ENCODE peak calls at places on chromosomes 7 and 10, in six cellular contexts. D, H, N, J, Y and Q are unnamed samples.

GRCh38 chr7:70347463-70347855 is 749.2 kb downstream of the AUTS2 start:
- DNase-seq in D (no peak), H (no peak), N (no peak), J (no peak), Y (no peak), Q (no peak)

GRCh38 chr7:98423043-98423442 is 22.2 kb upstream of the BAIAP2L1 start:
- DNase-seq in D (no peak), H (peak; percentile 35), N (no peak), J (peak; percentile 41), Y (peak; percentile 41), Q (no peak)

GRCh38 chr7:73817121-73817520 is 13.7 kb upstream of the CLDN4 start:
- DNase-seq in D (no peak), H (no peak), N (no peak), J (no peak), Y (no peak), Q (no peak)

GRCh38 chr10:109741712-109742111 is 181.6 kb downstream of the XPNPEP1 start:
- DNase-seq in D (no peak), H (no peak), N (no peak), J (no peak), Y (no peak), Q (no peak)

GRCh38 chr10:133257489-133258065 is 19.1 kb downstream of the ADAM8 start:
- DNase-seq in D (peak; percentile 70), H (peak; percentile 78), N (no peak), J (peak; percentile 29), Y (peak; percentile 60), Q (no peak)

GRCh38 chr10:66322261-66322660 is 603.6 kb upstream of the LRRTM3 start:
- DNase-seq in D (peak; percentile 35), H (peak; percentile 6), N (no peak), J (no peak), Y (no peak), Q (no peak)

GRCh38 chr10:117148284-117148683 is 10.2 kb upstream of the VAX1 start:
- DNase-seq in D (no peak), H (no peak), N (no peak), J (no peak), Y (no peak), Q (no peak)

GRCh38 chr7:116782177-116782711 is 80.1 kb upstream of the CAPZA2 start:
- DNase-seq in D (peak; percentile 80), H (no peak), N (no peak), J (peak; percentile 87), Y (no peak), Q (peak; percentile 90)

GRCh38 chr7:40682696-40683095 is 547.9 kb downstream of the SUGCT start:
- DNase-seq in D (no peak), H (no peak), N (no peak), J (no peak), Y (no peak), Q (no peak)

GRCh38 chr7:118580743-118581382 is 356.4 kb downstream of the ANKRD7 start:
- DNase-seq in D (no peak), H (no peak), N (no peak), J (no peak), Y (no peak), Q (no peak)

GRCh38 chr10:53166325-53166724 is 393.7 kb upstream of the MBL2 start:
- DNase-seq in D (no peak), H (no peak), N (peak; percentile 46), J (no peak), Y (no peak), Q (no peak)

GRCh38 chr10:112739219-112739969 is 210.7 kb upstream of the TCF7L2 start:
- DNase-seq in D (no peak), H (peak; percentile 52), N (no peak), J (no peak), Y (no peak), Q (no peak)

GRCh38 chr10:99232357-99232999 is 3.2 kb downstream of the HPSE2 start:
- DNase-seq in D (peak; percentile 77), H (peak; percentile 36), N (no peak), J (peak; percentile 21), Y (no peak), Q (no peak)
- TF ChIP-seq EZH2 in D (peak; percentile 75), H (peak; percentile 75), N (no peak), J (no peak), Y (no peak), Q (no peak)

GRCh38 chr10:37563715-37564108 is 293.7 kb downstream of the ZNF248 start:
- DNase-seq in D (no peak), H (no peak), N (no peak), J (no peak), Y (no peak), Q (no peak)

GRCh38 chr10:37572206-37572605 is 285.2 kb downstream of the ZNF248 start:
- DNase-seq in D (no peak), H (no peak), N (no peak), J (no peak), Y (no peak), Q (no peak)

GRCh38 chr10:37563107-37563714 is 294.2 kb downstream of the ZNF248 start:
- DNase-seq in D (no peak), H (no peak), N (no peak), J (no peak), Y (no peak), Q (no peak)

GRCh38 chr10:37566336-37566735 is 291.1 kb downstream of the ZNF248 start:
- DNase-seq in D (no peak), H (no peak), N (no peak), J (no peak), Y (no peak), Q (no peak)
- H3K9me3 ChIP-seq in D (no peaks in the 10 kb centered on the region), H (no peaks in the 10 kb centered on the region), N (no peaks in the 10 kb centered on the region), J (no peaks in the 10 kb centered on the region), Y (no peaks in the 10 kb centered on the region), Q (no peaks in the 10 kb centered on the region)

GRCh38 chr10:126337241-126337640 is 51.0 kb downstream of the ADAM12 start:
- DNase-seq in D (no peak), H (no peak), N (no peak), J (no peak), Y (no peak), Q (no peak)
- H3K36me3 ChIP-seq in D (no peaks in the 10 kb centered on the region), H (no peaks in the 10 kb centered on the region), N (no peaks in the 10 kb centered on the region), J (no peaks in the 10 kb centered on the region), Y (no peaks in the 10 kb centered on the region), Q (no peaks in the 10 kb centered on the region)

GRCh38 chr10:69567920-69568319 is 5.3 kb downstream of the NEUROG3 start:
- DNase-seq in D (peak; percentile 92), H (peak; percentile 86), N (peak; percentile 7), J (peak; percentile 74), Y (peak; percentile 22), Q (peak; percentile 14)
- TF ChIP-seq EZH2 in D (peak; percentile 63), H (no peak), N (no peak), J (no peak), Y (no peak), Q (no peak)

GRCh38 chr7:83633516-83633915 is 15.4 kb downstream of the SEMA3E start:
- DNase-seq in D (no peak), H (no peak), N (no peak), J (no peak), Y (no peak), Q (no peak)
- H3K9me3 ChIP-seq in D (no peaks in the 10 kb centered on the region), H (no peaks in the 10 kb centered on the region), N (no peaks in the 10 kb centered on the region), J (no peaks in the 10 kb centered on the region), Y (no peaks in the 10 kb centered on the region), Q (no peaks in the 10 kb centered on the region)

DNA sequence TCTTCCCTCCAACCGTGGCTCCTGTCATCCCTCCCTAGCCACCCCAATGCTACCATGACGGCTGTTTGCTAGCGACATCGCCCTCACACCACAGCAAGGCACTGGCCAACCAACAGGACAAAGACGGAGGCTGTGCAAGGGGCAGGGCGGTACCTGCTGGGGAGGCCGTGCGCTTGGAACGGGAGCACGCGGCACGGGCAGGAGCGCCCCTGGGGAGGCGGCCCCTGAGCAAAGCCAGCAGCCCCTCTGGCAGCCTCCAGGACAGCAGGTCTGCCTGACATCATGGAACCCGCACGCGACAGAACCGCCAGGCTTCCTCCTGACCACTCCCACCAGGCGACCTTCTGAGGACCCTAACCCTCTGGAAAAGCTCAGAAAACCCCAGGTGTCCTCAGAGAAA is 12.7 kb downstream of the MAD1L1 start:
- DNase-seq in D (no peak), H (no peak), N (no peak), J (no peak), Y (no peak), Q (no peak)
- H3K36me3 ChIP-seq in D (no peaks in the 10 kb centered on the region), H (no peaks in the 10 kb centered on the region), N (no peaks in the 10 kb centered on the region), J (no peaks in the 10 kb centered on the region), Y (peaks cover 83% of the 10 kb centered on the region), Q (peaks cover 13% of the 10 kb centered on the region)

DNA sequence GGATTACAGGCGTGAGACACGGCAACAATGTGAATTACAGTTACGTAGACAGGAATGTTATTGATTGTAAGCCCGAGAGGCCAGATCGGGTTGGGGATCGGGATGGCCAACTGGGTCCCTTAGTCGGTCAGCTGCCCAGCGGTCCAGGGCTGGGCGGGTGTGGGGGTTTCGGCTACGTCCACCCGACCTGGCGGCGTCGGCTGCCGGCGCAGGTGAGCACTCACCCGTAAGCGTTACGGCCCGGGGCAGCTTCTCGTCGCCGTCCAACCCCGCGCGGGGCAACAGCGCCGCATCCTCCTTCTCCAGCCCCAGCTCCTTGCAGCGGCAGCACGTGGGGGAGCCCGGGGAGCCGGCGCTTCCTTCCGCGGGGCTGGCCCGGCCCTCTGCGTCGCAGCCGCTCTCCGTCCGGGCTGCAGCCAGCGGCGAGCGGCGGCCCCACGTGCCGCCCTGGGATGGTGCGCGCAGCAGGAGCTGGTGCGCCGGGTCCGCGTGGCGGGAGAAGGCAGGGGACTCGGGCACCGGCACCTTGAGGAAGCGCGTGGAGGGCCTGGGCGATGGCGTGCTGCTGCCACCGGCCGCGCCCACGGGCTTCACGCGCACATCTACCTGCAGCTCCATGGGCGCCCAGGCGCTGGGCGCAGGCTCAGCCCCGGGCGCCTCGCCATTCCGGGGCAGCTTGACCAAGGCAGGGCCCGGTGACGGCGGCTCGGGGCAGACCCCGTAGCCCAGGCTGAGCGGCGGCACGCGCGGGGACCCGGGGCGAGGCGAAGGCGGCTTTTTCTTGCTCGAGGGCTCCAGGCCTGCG is 609 bp downstream of the KLRG2 start:
- DNase-seq in D (peak; percentile 70), H (peak; percentile 41), N (no peak), J (peak; percentile 57), Y (no peak), Q (no peak)
- TF ChIP-seq EZH2 in D (peak; percentile 92), H (peak; percentile 86), N (no peak), J (peak; percentile 31), Y (no peak), Q (no peak)

DNA sequence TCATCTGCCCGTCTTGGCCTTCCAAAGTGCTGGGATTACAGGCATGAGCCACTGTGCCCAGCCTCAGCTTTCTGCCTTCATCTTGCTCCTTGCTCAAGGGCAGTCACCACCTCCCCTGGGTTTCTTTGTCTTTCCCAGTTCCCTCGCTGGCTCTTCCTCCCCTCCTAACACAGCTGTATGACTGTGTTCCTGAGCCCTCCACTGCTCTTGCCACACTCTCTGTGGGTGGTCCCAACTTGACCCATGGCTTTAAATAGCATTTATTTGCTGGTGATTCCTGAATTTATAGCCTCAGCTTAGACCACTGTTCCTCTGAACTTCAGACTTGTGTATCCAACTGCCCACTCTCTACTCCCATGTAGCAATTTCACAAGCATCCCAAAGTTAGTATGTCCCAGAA is 181.3 kb downstream of the BAMBI start:
- DNase-seq in D (no peak), H (no peak), N (no peak), J (no peak), Y (no peak), Q (no peak)
- H3K9me3 ChIP-seq in D (no peaks in the 10 kb centered on the region), H (no peaks in the 10 kb centered on the region), N (no peaks in the 10 kb centered on the region), J (no peaks in the 10 kb centered on the region), Y (peaks cover 3% of the 10 kb centered on the region), Q (no peaks in the 10 kb centered on the region)

GRCh38 chr7:127080576-127080975 is 172.2 kb downstream of the GRM8 start:
- DNase-seq in D (peak; percentile 45), H (no peak), N (no peak), J (no peak), Y (no peak), Q (no peak)
- H3K36me3 ChIP-seq in D (no peaks in the 10 kb centered on the region), H (no peaks in the 10 kb centered on the region), N (no peaks in the 10 kb centered on the region), J (no peaks in the 10 kb centered on the region), Y (no peaks in the 10 kb centered on the region), Q (no peaks in the 10 kb centered on the region)